ENCODE peak calls at places on chromosomes 7 and 10, in four cellular contexts. W is stimulated activated CD4-positive, alpha-beta T cell treated with anti-CD3 and anti-CD28 coated beads, Interleukin-1b, Interleukin-23, amount 100 ng/mL, for 1 hour; J is NCI-H2081 treated with DMSO at 0.1 percent for 48 hours; U is adrenal gland. Z is an unnamed sample.

GRCh38 chr10:125093199-125093841 is 67.0 kb downstream of the CTBP2 start:
- DNase-seq in W (no peak), U (peak; percentile 54), J (no peak), Z (no peak)

GRCh38 chr10:34181545-34182300 is 633.4 kb downstream of the PARD3 start:
- DNase-seq in U (no peak), W (no peak), J (no peak), Z (no peak)

GRCh38 chr7:46848944-46849343 is 733.0 kb downstream of the TNS3 start:
- DNase-seq in W (no peak), J (no peak), U (no peak), Z (no peak)

GRCh38 chr10:6382081-6382480 is 179.3 kb downstream of the PFKFB3 start:
- DNase-seq in W (peak; percentile 5), U (no peak), J (no peak), Z (no peak)

GRCh38 chr7:17133977-17134376 is 164.5 kb upstream of the AHR start:
- DNase-seq in J (no peak), U (no peak), W (no peak), Z (no peak)

GRCh38 chr10:68231106-68231901 is 609 bp downstream of the ATOH7 start:
- DNase-seq in W (no peak), U (peak; percentile 40), J (peak; percentile 6), Z (no peak)

GRCh38 chr10:69213601-69214311 is 6.4 kb upstream of the HKDC1 start:
- DNase-seq in W (no peak), U (no peak), J (no peak), Z (no peak)

GRCh38 chr10:132360766-132361447 is 28.9 kb downstream of the LRRC27 start:
- DNase-seq in W (no peak), J (no peak), U (peak; percentile 35), Z (no peak)